ENCODE peak calls at places on chromosomes 12 and 14, in nine cellular contexts. One of them, this sample, is unnamed.

GRCh38 chr14:61609885-61610284 is 85.4 kb upstream of the HIF1A start:
- DNase-seq in spleen: no peak
- DNase-seq in aorta: no peak
- DNase-seq in CD8-positive, alpha-beta T cell: no peak
- DNase-seq in A673: no peak
- DNase-seq in caudate nucleus: no peak
- DNase-seq in stomach: no peak
- DNase-seq in foreskin keratinocyte: no peak
- DNase-seq in PC-3: no peak
- DNase-seq in this sample: no peak

GRCh38 chr12:92861381-92861780 is 67.7 kb downstream of the EEA1 start:
- DNase-seq in foreskin keratinocyte: no peak
- DNase-seq in aorta: no peak
- DNase-seq in A673: no peak
- DNase-seq in caudate nucleus: no peak
- DNase-seq in PC-3: no peak
- DNase-seq in spleen: no peak
- DNase-seq in CD8-positive, alpha-beta T cell: no peak
- DNase-seq in stomach: no peak
- DNase-seq in this sample: no peak

GRCh38 chr14:104346112-104346462 is 207.7 kb downstream of the KIF26A start:
- DNase-seq in caudate nucleus: no peak
- DNase-seq in A673: no peak
- DNase-seq in CD8-positive, alpha-beta T cell: no peak
- DNase-seq in spleen: no peak
- DNase-seq in stomach: no peak
- DNase-seq in PC-3: peak
- DNase-seq in aorta: no peak
- DNase-seq in foreskin keratinocyte: no peak
- DNase-seq in this sample: no peak

GRCh38 chr14:31934767-31935266 is 142.3 kb upstream of the ARHGAP5 start:
- DNase-seq in A673: peak
- DNase-seq in stomach: no peak
- DNase-seq in spleen: no peak
- DNase-seq in caudate nucleus: no peak
- DNase-seq in aorta: no peak
- DNase-seq in PC-3: peak
- DNase-seq in CD8-positive, alpha-beta T cell: no peak
- DNase-seq in foreskin keratinocyte: peak
- DNase-seq in this sample: no peak

GRCh38 chr14:93033983-93034670 is 81.6 kb downstream of the ITPK1 start:
- DNase-seq in caudate nucleus: peak
- DNase-seq in CD8-positive, alpha-beta T cell: peak
- DNase-seq in aorta: no peak
- DNase-seq in A673: peak
- DNase-seq in foreskin keratinocyte: no peak
- DNase-seq in spleen: peak
- DNase-seq in stomach: no peak
- DNase-seq in PC-3: no peak
- DNase-seq in this sample: no peak

GRCh38 chr14:106070242-106070641 is 543.9 kb downstream of the TMEM121 start:
- DNase-seq in aorta: no peak
- DNase-seq in PC-3: no peak
- DNase-seq in foreskin keratinocyte: no peak
- DNase-seq in stomach: no peak
- DNase-seq in CD8-positive, alpha-beta T cell: no peak
- DNase-seq in A673: no peak
- DNase-seq in caudate nucleus: no peak
- DNase-seq in spleen: no peak
- DNase-seq in this sample: no peak

GRCh38 chr14:52960627-52961026 is 9.8 kb upstream of the FERMT2 start:
- DNase-seq in aorta: no peak
- DNase-seq in foreskin keratinocyte: no peak
- DNase-seq in spleen: no peak
- DNase-seq in PC-3: peak
- DNase-seq in caudate nucleus: no peak
- DNase-seq in A673: no peak
- DNase-seq in CD8-positive, alpha-beta T cell: no peak
- DNase-seq in stomach: no peak
- DNase-seq in this sample: no peak

GRCh38 chr12:125988545-125988944 is 923.3 kb downstream of the AACS start:
- DNase-seq in stomach: no peak
- DNase-seq in foreskin keratinocyte: peak
- DNase-seq in A673: no peak
- DNase-seq in PC-3: no peak
- DNase-seq in CD8-positive, alpha-beta T cell: no peak
- DNase-seq in caudate nucleus: no peak
- DNase-seq in aorta: no peak
- DNase-seq in spleen: no peak
- DNase-seq in this sample: no peak

GRCh38 chr12:131096681-131097181 is 143.0 kb downstream of the ADGRD1 start:
- DNase-seq in spleen: peak
- DNase-seq in stomach: no peak
- DNase-seq in aorta: no peak
- DNase-seq in A673: no peak
- DNase-seq in PC-3: no peak
- DNase-seq in caudate nucleus: no peak
- DNase-seq in foreskin keratinocyte: no peak
- DNase-seq in CD8-positive, alpha-beta T cell: no peak
- DNase-seq in this sample: no peak

GRCh38 chr12:109604902-109605536 is 31.4 kb downstream of the MVK start:
- DNase-seq in aorta: no peak
- DNase-seq in stomach: no peak
- DNase-seq in CD8-positive, alpha-beta T cell: no peak
- DNase-seq in foreskin keratinocyte: no peak
- DNase-seq in spleen: no peak
- DNase-seq in caudate nucleus: no peak
- DNase-seq in PC-3: no peak
- DNase-seq in A673: peak
- DNase-seq in this sample: no peak

GRCh38 chr12:64780531-64781373 is 21.5 kb upstream of the GNS start:
- DNase-seq in foreskin keratinocyte: no peak
- DNase-seq in stomach: peak
- DNase-seq in spleen: peak
- DNase-seq in PC-3: peak
- DNase-seq in A673: peak
- DNase-seq in CD8-positive, alpha-beta T cell: peak
- DNase-seq in aorta: peak
- DNase-seq in caudate nucleus: no peak
- DNase-seq in this sample: no peak

GRCh38 chr12:130752692-130753230 is 36.7 kb upstream of the RIMBP2 start:
- DNase-seq in CD8-positive, alpha-beta T cell: no peak
- DNase-seq in A673: no peak
- DNase-seq in stomach: no peak
- DNase-seq in PC-3: no peak
- DNase-seq in spleen: no peak
- DNase-seq in aorta: no peak
- DNase-seq in foreskin keratinocyte: no peak
- DNase-seq in caudate nucleus: no peak
- DNase-seq in this sample: no peak

GRCh38 chr14:104891664-104892500 is 26.8 kb downstream of the CEP170B start:
- DNase-seq in caudate nucleus: no peak
- DNase-seq in PC-3: no peak
- DNase-seq in foreskin keratinocyte: no peak
- DNase-seq in CD8-positive, alpha-beta T cell: peak
- DNase-seq in spleen: peak
- DNase-seq in stomach: no peak
- DNase-seq in A673: no peak
- DNase-seq in aorta: peak
- DNase-seq in this sample: no peak

GRCh38 chr12:98440165-98440581 is 75.2 kb upstream of the TMPO start:
- DNase-seq in CD8-positive, alpha-beta T cell: no peak
- DNase-seq in caudate nucleus: peak
- DNase-seq in A673: peak
- DNase-seq in PC-3: peak
- DNase-seq in foreskin keratinocyte: peak
- DNase-seq in stomach: peak
- DNase-seq in spleen: no peak
- DNase-seq in aorta: peak
- DNase-seq in this sample: peak

GRCh38 chr12:46786774-46787173 is 39.0 kb downstream of the SLC38A4 start:
- DNase-seq in foreskin keratinocyte: peak
- DNase-seq in CD8-positive, alpha-beta T cell: no peak
- DNase-seq in aorta: no peak
- DNase-seq in stomach: no peak
- DNase-seq in caudate nucleus: no peak
- DNase-seq in PC-3: peak
- DNase-seq in spleen: no peak
- DNase-seq in A673: no peak
- DNase-seq in this sample: peak

GRCh38 chr12:46785413-46785812 is 40.4 kb downstream of the SLC38A4 start:
- DNase-seq in stomach: no peak
- DNase-seq in aorta: no peak
- DNase-seq in A673: no peak
- DNase-seq in CD8-positive, alpha-beta T cell: no peak
- DNase-seq in spleen: no peak
- DNase-seq in caudate nucleus: no peak
- DNase-seq in foreskin keratinocyte: no peak
- DNase-seq in PC-3: no peak
- DNase-seq in this sample: no peak

GRCh38 chr12:46788247-46788887 is 37.4 kb downstream of the SLC38A4 start:
- DNase-seq in aorta: no peak
- DNase-seq in stomach: no peak
- DNase-seq in CD8-positive, alpha-beta T cell: no peak
- DNase-seq in caudate nucleus: no peak
- DNase-seq in A673: no peak
- DNase-seq in spleen: no peak
- DNase-seq in foreskin keratinocyte: peak
- DNase-seq in PC-3: no peak
- DNase-seq in this sample: peak

GRCh38 chr12:46790066-46790465 is 35.7 kb downstream of the SLC38A4 start:
- DNase-seq in spleen: no peak
- DNase-seq in caudate nucleus: no peak
- DNase-seq in A673: no peak
- DNase-seq in stomach: no peak
- DNase-seq in CD8-positive, alpha-beta T cell: no peak
- DNase-seq in PC-3: no peak
- DNase-seq in foreskin keratinocyte: no peak
- DNase-seq in aorta: no peak
- DNase-seq in this sample: no peak

GRCh38 chr12:46787496-46788055 is 38.2 kb downstream of the SLC38A4 start:
- DNase-seq in CD8-positive, alpha-beta T cell: no peak
- DNase-seq in stomach: no peak
- DNase-seq in caudate nucleus: no peak
- DNase-seq in aorta: no peak
- DNase-seq in foreskin keratinocyte: no peak
- DNase-seq in A673: no peak
- DNase-seq in spleen: no peak
- DNase-seq in PC-3: no peak
- DNase-seq in this sample: no peak
- H3K27ac ChIP-seq in CD8-positive, alpha-beta T cell: no peak
- H3K27ac ChIP-seq in stomach: no peak
- H3K27ac ChIP-seq in caudate nucleus: no peak
- H3K27ac ChIP-seq in aorta: no peak
- H3K27ac ChIP-seq in foreskin keratinocyte: peak
- H3K27ac ChIP-seq in A673: no peak
- H3K27ac ChIP-seq in spleen: no peak
- H3K27ac ChIP-seq in PC-3: no peak
- H3K27ac ChIP-seq in this sample: peak

DNA sequence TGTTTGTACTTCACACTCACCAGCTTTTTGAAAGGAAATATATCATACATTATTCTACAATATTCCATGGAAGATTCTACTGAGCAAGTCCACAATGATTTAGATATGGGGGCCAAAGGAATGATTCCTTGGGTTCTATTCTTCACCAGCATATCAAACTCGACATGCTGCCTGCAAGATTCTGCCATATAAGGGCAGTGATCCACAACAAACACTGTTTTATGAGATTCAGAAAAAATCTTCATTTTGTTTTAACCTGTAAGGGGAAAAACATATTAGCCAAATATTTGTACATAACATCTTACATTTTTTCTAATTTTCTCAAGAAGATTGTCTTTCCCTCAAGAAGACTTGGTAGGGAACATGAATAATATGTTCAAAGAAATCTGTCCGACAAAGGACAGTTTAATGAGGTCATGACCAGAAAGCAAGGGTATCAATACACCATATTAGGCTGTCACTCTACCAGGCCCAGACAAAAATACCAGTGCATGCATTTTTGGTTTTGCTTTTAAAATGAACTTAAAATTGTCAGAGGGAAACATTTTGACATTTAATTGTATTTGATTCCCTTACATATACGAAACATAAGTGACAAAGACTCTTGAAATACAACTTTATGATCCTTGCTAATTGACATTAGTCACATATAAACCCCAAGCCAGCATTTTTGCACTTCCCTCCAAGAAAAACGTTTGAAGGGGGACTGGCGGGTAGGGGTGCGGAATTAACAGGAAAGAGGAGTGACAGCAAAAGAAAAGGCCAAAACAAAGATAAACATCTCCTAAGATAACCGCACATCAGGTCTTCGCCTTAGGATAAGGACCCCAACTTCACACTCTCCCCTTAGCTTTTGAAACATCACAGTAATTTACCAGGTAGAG is 980 bp downstream of the INTS13 start:
- DNase-seq in stomach: no peak
- DNase-seq in CD8-positive, alpha-beta T cell: peak
- DNase-seq in caudate nucleus: no peak
- DNase-seq in foreskin keratinocyte: no peak
- DNase-seq in PC-3: peak
- DNase-seq in spleen: no peak
- DNase-seq in A673: no peak
- DNase-seq in aorta: no peak
- DNase-seq in this sample: no peak
- H3K27ac ChIP-seq in stomach: peak
- H3K27ac ChIP-seq in CD8-positive, alpha-beta T cell: peak
- H3K27ac ChIP-seq in caudate nucleus: no peak
- H3K27ac ChIP-seq in foreskin keratinocyte: peak
- H3K27ac ChIP-seq in PC-3: no peak
- H3K27ac ChIP-seq in spleen: peak
- H3K27ac ChIP-seq in A673: peak
- H3K27ac ChIP-seq in aorta: no peak
- H3K27ac ChIP-seq in this sample: peak

DNA sequence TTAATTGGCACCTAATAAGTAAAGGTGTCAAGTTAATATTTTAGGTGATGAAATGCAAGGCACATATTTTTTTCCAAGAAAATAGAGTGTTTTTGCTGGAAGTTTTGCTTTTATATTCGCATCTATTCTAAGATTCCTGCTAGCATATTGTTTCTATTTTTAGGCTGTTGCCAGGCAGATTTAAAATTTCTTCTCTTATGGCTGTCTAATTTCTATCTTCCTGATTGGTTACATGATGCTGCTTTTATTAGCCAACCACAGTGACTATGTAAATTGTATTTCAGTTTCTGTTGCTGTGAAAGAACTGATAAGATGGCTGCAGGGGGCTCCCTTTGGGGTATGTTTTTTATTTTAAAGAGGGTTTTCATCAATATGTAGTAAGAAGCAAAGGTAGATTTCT is 42.7 kb downstream of the ATF7IP start:
- DNase-seq in CD8-positive, alpha-beta T cell: no peak
- DNase-seq in spleen: no peak
- DNase-seq in aorta: no peak
- DNase-seq in caudate nucleus: no peak
- DNase-seq in foreskin keratinocyte: no peak
- DNase-seq in A673: peak
- DNase-seq in PC-3: peak
- DNase-seq in stomach: no peak
- DNase-seq in this sample: no peak
- H3K27ac ChIP-seq in CD8-positive, alpha-beta T cell: no peak
- H3K27ac ChIP-seq in spleen: no peak
- H3K27ac ChIP-seq in aorta: no peak
- H3K27ac ChIP-seq in caudate nucleus: no peak
- H3K27ac ChIP-seq in foreskin keratinocyte: no peak
- H3K27ac ChIP-seq in A673: peak
- H3K27ac ChIP-seq in PC-3: no peak
- H3K27ac ChIP-seq in stomach: no peak
- H3K27ac ChIP-seq in this sample: no peak

GRCh38 chr14:22886500-22887259 is 3.7 kb downstream of the REM2 start:
- DNase-seq in stomach: peak
- DNase-seq in PC-3: peak
- DNase-seq in A673: peak
- DNase-seq in caudate nucleus: no peak
- DNase-seq in CD8-positive, alpha-beta T cell: peak
- DNase-seq in aorta: peak
- DNase-seq in foreskin keratinocyte: no peak
- DNase-seq in spleen: peak
- DNase-seq in this sample: no peak
- H3K27ac ChIP-seq in stomach: peak
- H3K27ac ChIP-seq in PC-3: peak
- H3K27ac ChIP-seq in A673: no peak
- H3K27ac ChIP-seq in caudate nucleus: no peak
- H3K27ac ChIP-seq in CD8-positive, alpha-beta T cell: peak
- H3K27ac ChIP-seq in aorta: no peak
- H3K27ac ChIP-seq in foreskin keratinocyte: no peak
- H3K27ac ChIP-seq in spleen: peak
- H3K27ac ChIP-seq in this sample: peak

This sample was measured in epithelial cell of prostate.